ENCODE peak calls at places on chromosomes 3 and 15, in four cellular contexts. A, G, N and V are unnamed samples.

GRCh38 chr3:188407158-188407880 is 253.4 kb downstream of the LPP start:
- DNase-seq in N (no peak), G (no peak), A (no peak), V (no peak)

GRCh38 chr3:61783993-61784718 is 222.8 kb downstream of the PTPRG start:
- DNase-seq in G (no peak), A (no peak), N (peak), V (peak)

GRCh38 chr3:86990734-86991481 is at the start of gene VGLL3:
- DNase-seq in G (no peak), A (peak), N (peak), V (peak)

GRCh38 chr3:13207975-13208705 is 134.9 kb upstream of the IQSEC1 start:
- DNase-seq in A (no peak), G (no peak), N (no peak), V (no peak)

GRCh38 chr3:38990621-38991020 is 61.1 kb downstream of the SCN11A start:
- DNase-seq in A (peak), N (no peak), G (no peak), V (no peak)

GRCh38 chr15:60651155-60651554 is 172.2 kb upstream of the ICE2 start:
- DNase-seq in N (peak), A (no peak), G (no peak), V (peak)

GRCh38 chr3:140007946-140008692 is 73.1 kb downstream of the CLSTN2 start:
- DNase-seq in A (no peak), G (no peak), N (no peak), V (no peak)

GRCh38 chr15:63043391-63044076 is 987 bp downstream of the TPM1 start:
- DNase-seq in G (no peak), A (peak), N (no peak), V (no peak)

GRCh38 chr3:160948273-160948672 is 156.9 kb downstream of the B3GALNT1 start:
- DNase-seq in N (no peak), G (no peak), A (peak), V (no peak)

GRCh38 chr3:141093971-141094401 is 42.8 kb downstream of the SPSB4 start:
- DNase-seq in A (no peak), G (no peak), N (peak), V (peak)

GRCh38 chr15:63040954-63041353 is 1.6 kb upstream of the TPM1 start:
- DNase-seq in A (no peak), G (no peak), N (no peak), V (no peak)

GRCh38 chr3:170331143-170331542 is 26.4 kb upstream of the SKIL start:
- DNase-seq in A (peak), G (no peak), N (no peak), V (peak)

GRCh38 chr3:16317561-16317945 is 52.5 kb downstream of the OXNAD1 start:
- DNase-seq in N (no peak), A (no peak), G (no peak), V (no peak)

GRCh38 chr3:27714101-27714526 is 8.0 kb downstream of the EOMES start:
- DNase-seq in G (no peak), A (no peak), N (no peak), V (no peak)

GRCh38 chr3:148601766-148602685 is 95.7 kb upstream of the AGTR1 start:
- DNase-seq in N (no peak), G (no peak), A (no peak), V (peak)

GRCh38 chr3:55167586-55168317 is 239.9 kb upstream of the LRTM1 start:
- DNase-seq in A (no peak), G (no peak), N (peak), V (peak)

GRCh38 chr3:175386630-175387029 is 527.5 kb downstream of the NAALADL2 start:
- DNase-seq in A (peak), N (peak), G (no peak), V (peak)

GRCh38 chr3:197425485-197426131 is 127.2 kb upstream of the DLG1 start:
- DNase-seq in A (peak), G (no peak), N (no peak), V (no peak)

GRCh38 chr3:73611176-73611575 is 13.6 kb downstream of the PDZRN3 start:
- DNase-seq in N (peak), G (no peak), A (no peak), V (peak)

GRCh38 chr3:186930639-186931486 is 537 bp downstream of the ST6GAL1 start:
- DNase-seq in G (peak), N (peak), A (peak), V (peak)

GRCh38 chr3:172626241-172626640 is 84.6 kb downstream of the NCEH1 start:
- DNase-seq in A (no peak), N (peak), G (no peak), V (peak)

GRCh38 chr3:41202834-41203345 is 3.6 kb downstream of the CTNNB1 start:
- DNase-seq in G (no peak), N (peak), A (peak), V (peak)

GRCh38 chr3:56629044-56629443 is 54.0 kb downstream of the TASOR start:
- DNase-seq in A (no peak), G (no peak), N (no peak), V (no peak)

GRCh38 chr3:172221550-172221949 is 182.2 kb downstream of the FNDC3B start:
- DNase-seq in N (peak), A (no peak), G (no peak), V (peak)

GRCh38 chr3:167649731-167650130 is 4.0 kb downstream of the WDR49 start:
- DNase-seq in A (no peak), G (no peak), N (no peak), V (no peak)